ENCODE peak calls at places on chromosomes 16 and 17, in seven cellular contexts. K is uterus, E is AG10803, M is mammary epithelial cell, Y is AG04449, H is lung, O is cardiac muscle cell. Q is an unnamed sample.

GRCh38 chr17:39079836-39080235 is 71.6 kb downstream of the PLXDC1 start:
- DNase-seq in K (no peak), E (no peak), M (no peak), Y (no peak), H (no peak), O (no peak), Q (no peak)

GRCh38 chr16:56279132-56279531 is 87.8 kb downstream of the GNAO1 start:
- DNase-seq in K (no peak), E (no peak), M (no peak), Y (no peak), H (no peak), O (no peak), Q (no peak)

GRCh38 chr17:42340691-42341127 is 47.5 kb downstream of the STAT3 start:
- DNase-seq in K (no peak), E (no peak), M (no peak), Y (no peak), H (no peak), O (no peak), Q (no peak)

GRCh38 chr17:73394523-73395450 is 83.0 kb upstream of the CDC42EP4 start:
- DNase-seq in K (no peak), E (no peak), M (no peak), Y (no peak), H (no peak), O (no peak), Q (no peak)

GRCh38 chr17:50594040-50594618 is 33.6 kb downstream of the CACNA1G start:
- DNase-seq in K (no peak), E (no peak), M (no peak), Y (no peak), H (no peak), O (no peak), Q (no peak)

GRCh38 chr17:83062818-83063671 is 16.4 kb upstream of the METRNL start:
- DNase-seq in K (peak), E (no peak), M (no peak), Y (no peak), H (no peak), O (no peak), Q (no peak)

GRCh38 chr16:85430523-85431381 is 182.4 kb upstream of the GSE1 start:
- DNase-seq in K (no peak), E (no peak), M (no peak), Y (no peak), H (no peak), O (no peak), Q (no peak)

GRCh38 chr17:29138184-29138955 is 41.8 kb downstream of the MYO18A start:
- DNase-seq in K (no peak), E (no peak), M (no peak), Y (no peak), H (no peak), O (no peak), Q (peak)

GRCh38 chr17:14205992-14206461 is 30.6 kb downstream of the CDRT15 start:
- DNase-seq in K (no peak), E (no peak), M (peak), Y (no peak), H (peak), O (no peak), Q (no peak)

GRCh38 chr16:68005786-68006286 is 6.6 kb upstream of the DPEP2 start:
- DNase-seq in K (no peak), E (no peak), M (peak), Y (no peak), H (peak), O (peak), Q (no peak)

GRCh38 chr16:86380045-86380444 is 130.3 kb upstream of the FOXF1 start:
- DNase-seq in K (no peak), E (no peak), M (no peak), Y (no peak), H (no peak), O (no peak), Q (no peak)

GRCh38 chr17:29495011-29495410 is 71.8 kb downstream of the ABHD15 start:
- DNase-seq in K (no peak), E (peak), M (peak), Y (peak), H (no peak), O (peak), Q (no peak)

GRCh38 chr17:73647767-73648542 is 3.7 kb upstream of the SDK2 start:
- DNase-seq in K (no peak), E (no peak), M (no peak), Y (no peak), H (no peak), O (no peak), Q (no peak)

GRCh38 chr17:75506134-75506533 is 9.2 kb downstream of the CASKIN2 start:
- DNase-seq in K (no peak), E (no peak), M (no peak), Y (no peak), H (no peak), O (no peak), Q (no peak)

GRCh38 chr17:79005063-79005861 is 4.3 kb downstream of the CANT1 start:
- DNase-seq in K (peak), E (no peak), M (peak), Y (no peak), H (peak), O (no peak), Q (no peak)

GRCh38 chr17:55005520-55005919 is 37.0 kb downstream of the STXBP4 start:
- DNase-seq in K (no peak), E (peak), M (peak), Y (no peak), H (no peak), O (peak), Q (peak)
- TF ChIP-seq CTCF in K (no peak), E (peak), M (peak), Y (no peak), H (no peak), O (peak), Q (peak)

GRCh38 chr17:8965394-8966168 is at the start of gene PIK3R5:
- DNase-seq in K (no peak), E (no peak), M (peak), Y (no peak), H (peak), O (no peak), Q (peak)
- TF ChIP-seq CTCF in K (no peak), E (no peak), M (peak), Y (no peak), H (no peak), O (no peak), Q (no peak)

DNA sequence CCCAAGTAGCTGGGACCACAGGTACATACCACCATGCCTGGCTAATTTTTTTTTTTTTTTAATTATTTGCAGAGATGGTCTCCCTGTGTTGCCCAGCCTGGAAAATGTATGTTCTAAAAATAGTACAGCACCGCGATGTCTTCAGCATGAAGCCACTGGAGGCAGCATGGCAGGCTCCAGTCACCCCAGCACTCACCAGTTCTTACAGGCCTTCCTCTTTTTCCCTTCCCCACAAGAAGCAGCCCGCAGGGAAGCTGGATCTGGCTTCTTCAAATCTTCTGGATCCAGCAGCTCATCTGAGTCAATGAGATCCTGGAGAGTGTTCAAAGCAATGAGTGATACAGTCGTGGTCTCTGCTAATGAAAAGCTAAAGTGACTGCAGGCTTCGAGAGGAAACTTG is 16.2 kb downstream of the CIAPIN1 start:
- DNase-seq in K (no peak), E (no peak), M (no peak), Y (no peak), H (no peak), O (no peak), Q (no peak)
- TF ChIP-seq CTCF in K (no peak), E (no peak), M (no peak), Y (no peak), H (no peak), O (no peak), Q (no peak)

GRCh38 chr17:27906238-27906603 is 13.1 kb upstream of the LYRM9 start:
- DNase-seq in K (no peak), E (no peak), M (no peak), Y (no peak), H (no peak), O (no peak), Q (no peak)

GRCh38 chr17:27904534-27904933 is 11.4 kb upstream of the LYRM9 start:
- DNase-seq in K (no peak), E (no peak), M (no peak), Y (no peak), H (no peak), O (no peak), Q (no peak)

GRCh38 chr17:27906623-27907022 is 13.5 kb upstream of the LYRM9 start:
- DNase-seq in K (no peak), E (no peak), M (no peak), Y (no peak), H (no peak), O (no peak), Q (no peak)

GRCh38 chr17:27905524-27906237 is 12.5 kb upstream of the LYRM9 start:
- DNase-seq in K (no peak), E (no peak), M (no peak), Y (no peak), H (no peak), O (no peak), Q (no peak)

DNA sequence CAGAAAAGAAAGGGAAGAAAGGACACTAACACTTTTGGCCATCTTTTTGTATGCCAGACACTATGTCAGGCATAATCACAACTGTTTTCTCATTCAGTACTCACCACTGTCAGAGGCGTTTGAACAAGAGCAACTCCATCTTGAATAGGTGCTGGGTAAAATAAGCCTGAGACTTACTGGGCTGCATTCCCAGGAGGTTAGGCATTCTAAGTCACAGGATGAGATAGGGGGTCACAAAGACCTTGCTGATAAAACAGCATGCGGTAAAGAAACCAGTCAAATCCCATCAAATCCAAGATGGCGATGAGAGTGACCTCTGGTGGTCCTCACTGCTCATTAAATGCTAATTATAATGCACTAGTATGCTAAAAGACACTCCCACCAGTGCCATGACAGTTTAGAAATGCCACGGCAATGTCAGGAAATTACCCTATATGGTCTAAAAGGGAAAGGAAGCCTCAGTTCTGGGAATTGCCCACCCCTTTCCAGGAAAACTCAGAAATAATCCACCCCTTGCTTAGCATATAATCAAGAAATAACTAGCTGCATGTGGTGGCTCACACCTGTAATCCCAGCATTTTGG is 14.9 kb upstream of the LYRM9 start:
- DNase-seq in K (no peak), E (no peak), M (no peak), Y (no peak), H (no peak), O (no peak), Q (no peak)
- TF ChIP-seq CTCF in K (no peak), E (no peak), M (no peak), Y (no peak), H (no peak), O (no peak), Q (no peak)

Q was measured in GM10248.